ENCODE peak calls at places on chromosomes 1 and 21, in four cellular contexts. Q is GM12892, T is adrenal gland, Z is transverse colon. J is an unnamed sample.

GRCh38 chr1:54120018-54120697 is 32.6 kb downstream of the CDCP2 start:
- DNase-seq in Q (no peak), T (no peak), Z (no peak), J (no peak)

GRCh38 chr1:113283914-113284313 is 106.4 kb upstream of the MAGI3 start:
- DNase-seq in Q (no peak), T (no peak), Z (no peak), J (no peak)

GRCh38 chr1:218488986-218489385 is 143.8 kb downstream of the TGFB2 start:
- DNase-seq in Q (no peak), Z (no peak), T (no peak), J (no peak)

GRCh38 chr1:7932524-7933149 is 8.0 kb downstream of the TNFRSF9 start:
- DNase-seq in Z (no peak), Q (no peak), T (no peak), J (no peak)

GRCh38 chr21:31397939-31398338 is 53.9 kb upstream of the TIAM1 start:
- DNase-seq in T (no peak), Z (no peak), Q (no peak), J (no peak)

GRCh38 chr1:202275061-202275770 is 66.5 kb downstream of the UBE2T start:
- DNase-seq in Q (no peak), T (peak), Z (no peak), J (no peak)

GRCh38 chr21:43864313-43864805 is 664 bp upstream of the AGPAT3 start:
- DNase-seq in Z (peak), Q (peak), T (peak), J (peak)

GRCh38 chr21:33801424-33802405 is 113.9 kb downstream of the ATP5PO start:
- DNase-seq in Z (no peak), T (no peak), Q (no peak), J (peak)

GRCh38 chr21:34732388-34732821 is 63.6 kb downstream of the CLIC6 start:
- DNase-seq in Q (no peak), Z (no peak), T (no peak), J (no peak)

GRCh38 chr1:68116643-68117235 is 66.3 kb upstream of the DIRAS3 start:
- DNase-seq in T (peak), Z (peak), Q (peak), J (no peak)

GRCh38 chr1:71080178-71080781 is 555 bp downstream of the ZRANB2 start:
- DNase-seq in Z (no peak), T (peak), Q (no peak), J (peak)

DNA sequence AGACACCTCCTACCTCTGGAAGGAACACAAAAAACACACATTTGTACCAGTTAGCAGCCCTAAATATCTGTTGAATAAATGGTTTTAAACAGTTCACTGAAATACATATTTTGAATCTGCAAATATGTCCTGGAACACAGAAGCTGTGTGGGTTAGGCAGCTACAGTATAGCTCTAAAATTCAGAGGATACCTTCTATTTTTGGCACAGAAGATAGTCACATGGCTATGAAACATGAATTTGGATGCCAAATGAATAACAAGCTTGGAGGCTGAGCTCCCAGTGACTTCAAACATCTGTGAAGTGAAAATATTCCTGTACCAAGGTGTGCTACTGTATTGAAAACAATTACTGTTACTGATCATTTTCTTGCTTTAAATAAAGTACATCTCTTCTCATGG is 391.5 kb upstream of the ADGRL2 start:
- DNase-seq in T (no peak), Q (no peak), Z (no peak), J (no peak)
- TF ChIP-seq POLR2A in T (no peak), Q (no peak), Z (no peak), J (no peak)

GRCh38 chr1:225812488-225813249 is 2.7 kb downstream of the EPHX1 start:
- DNase-seq in T (peak), Z (no peak), Q (no peak), J (peak)

GRCh38 chr1:225814381-225814780 is 4.5 kb downstream of the EPHX1 start:
- DNase-seq in T (peak), Q (no peak), Z (no peak), J (peak)

GRCh38 chr1:225811622-225812487 is 1.9 kb downstream of the EPHX1 start:
- DNase-seq in T (peak), Z (peak), Q (no peak), J (peak)

GRCh38 chr1:225815526-225816178 is 5.7 kb downstream of the EPHX1 start:
- DNase-seq in Z (no peak), Q (no peak), T (peak), J (peak)

GRCh38 chr1:225813250-225813964 is 3.5 kb downstream of the EPHX1 start:
- DNase-seq in Q (no peak), Z (peak), T (peak), J (peak)
- TF ChIP-seq POLR2A in Q (no peak), Z (no peak), T (peak), J (no peak)

GRCh38 chr1:198158766-198159589 is 2.2 kb downstream of the NEK7 start:
- DNase-seq in T (peak), Q (peak), Z (peak), J (peak)
- TF ChIP-seq POLR2A in T (peak), Q (peak), Z (peak), J (no peak)

GRCh38 chr1:147242449-147243227 is at the start of gene CHD1L:
- DNase-seq in Q (peak), Z (peak), T (peak), J (peak)
- TF ChIP-seq POLR2A in Q (peak), Z (peak), T (no peak), J (no peak)

GRCh38 chr1:28437924-28438699 is 67.7 kb upstream of the RCC1 start:
- DNase-seq in Z (peak), Q (no peak), T (peak), J (peak)
- TF ChIP-seq POLR2A in Z (peak), Q (no peak), T (peak), J (no peak)

DNA sequence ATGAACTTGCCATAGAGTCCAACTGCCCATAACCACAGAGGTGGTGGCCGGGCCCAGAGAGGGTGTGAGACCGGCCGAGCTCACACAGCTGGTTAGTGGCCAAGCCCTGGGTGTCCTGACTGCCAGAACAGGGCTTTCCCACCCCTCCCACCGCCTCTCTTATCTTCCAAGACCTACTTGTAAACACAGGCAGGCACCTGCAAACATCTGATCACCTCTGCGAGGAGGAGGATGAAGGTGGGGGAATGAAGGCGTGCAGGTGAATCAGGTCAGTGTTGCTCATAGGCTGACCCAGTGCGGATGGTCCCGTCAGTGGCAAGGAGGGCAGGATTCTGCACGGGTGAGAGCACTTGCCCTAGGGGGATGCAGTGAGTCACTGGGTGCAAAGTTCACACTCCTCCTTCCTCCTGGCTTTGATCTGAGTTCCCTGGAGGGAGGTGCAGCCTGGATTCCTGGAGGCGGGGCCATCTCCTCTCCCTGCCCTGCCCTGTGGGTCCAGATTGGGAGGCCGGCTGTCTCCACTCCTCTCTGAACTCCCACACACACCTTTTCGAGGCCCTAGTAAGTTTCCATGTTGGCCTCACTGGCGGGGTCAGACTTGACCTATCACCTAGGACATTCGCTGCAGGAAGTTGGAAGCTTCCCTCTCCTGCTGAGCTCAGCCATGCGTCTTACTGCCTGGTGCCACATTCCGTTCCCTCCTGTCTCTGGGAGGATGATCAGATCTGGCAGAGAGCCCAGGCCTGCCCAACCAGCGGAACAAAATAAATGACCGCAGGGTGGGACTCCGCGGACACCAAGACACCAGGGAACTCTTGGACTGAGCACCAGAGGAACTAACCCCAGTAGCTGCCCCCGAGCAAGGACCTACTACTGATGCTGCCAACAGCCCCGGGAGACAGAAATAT is 7.3 kb downstream of the UQCRHL start:
- DNase-seq in T (peak), Q (no peak), Z (peak), J (peak)
- TF ChIP-seq POLR2A in T (no peak), Q (no peak), Z (peak), J (no peak)

DNA sequence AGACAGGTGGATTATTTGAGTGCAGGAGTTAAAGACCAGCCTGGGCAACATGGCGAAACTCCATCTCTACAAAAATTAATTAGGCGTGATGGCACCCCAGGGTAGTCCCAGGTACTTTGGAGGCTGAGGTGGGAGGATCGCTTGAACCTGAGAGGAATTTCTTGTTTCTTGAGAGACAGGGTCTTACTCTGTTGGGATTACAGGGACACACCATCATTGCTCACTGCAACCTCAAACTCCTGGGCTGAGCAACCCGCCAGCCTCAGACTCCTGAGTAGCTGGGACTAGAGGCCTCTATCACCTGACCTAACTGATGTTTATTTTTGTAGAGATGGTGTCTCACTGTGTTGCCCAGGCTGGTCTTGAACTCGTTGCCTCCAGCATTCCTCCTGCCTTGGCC is 24.8 kb downstream of the DHX9 start:
- DNase-seq in T (no peak), Z (no peak), Q (no peak), J (no peak)
- TF ChIP-seq POLR2A in T (no peak), Z (no peak), Q (no peak), J (no peak)